ENCODE peak calls at places on chromosomes 6 and 20, in seven cellular contexts. J is small intestine, U is aorta, V is NCI-H2029, E is GM23338, X is cardiac fibroblast, I is left lung. P is an unnamed sample.

GRCh38 chr6:69098910-69099309 is 463.8 kb downstream of the ADGRB3 start:
- DNase-seq in I (no peak), U (no peak), E (peak; percentile 8), X (no peak), V (no peak), J (no peak), P (no peak)

GRCh38 chr6:130697661-130698535 is 129.3 kb upstream of the SMLR1 start:
- DNase-seq in J (peak; percentile 58), V (no peak), I (no peak), E (peak; percentile 79), U (no peak), X (peak; percentile 74), P (no peak)

GRCh38 chr6:79672631-79673065 is 41.5 kb downstream of the SH3BGRL2 start:
- DNase-seq in E (peak; percentile 66), V (no peak), I (no peak), J (peak; percentile 82), U (no peak), X (peak; percentile 63), P (no peak)

GRCh38 chr6:135088818-135089809 is 34.5 kb upstream of the HBS1L start:
- DNase-seq in X (peak; percentile 71), V (no peak), I (no peak), J (peak; percentile 24), U (no peak), E (peak; percentile 72), P (no peak)

GRCh38 chr20:38167851-38168760 is 3.0 kb upstream of the TGM2 start:
- DNase-seq in J (no peak), I (peak; percentile 88), U (peak; percentile 93), V (no peak), E (peak; percentile 56), X (peak; percentile 94), P (peak; percentile 99)

GRCh38 chr20:33687370-33687915 is 1.3 kb upstream of the E2F1 start:
- DNase-seq in J (no peak), I (no peak), U (no peak), X (peak; percentile 67), E (no peak), V (no peak), P (no peak)

GRCh38 chr6:6984585-6985366 is 123.0 kb upstream of the RREB1 start:
- DNase-seq in U (no peak), E (no peak), X (no peak), J (peak; percentile 62), I (no peak), V (no peak), P (no peak)

GRCh38 chr6:29976588-29977424 is 34.5 kb downstream of the HLA-A start:
- DNase-seq in X (peak; percentile 74), U (peak; percentile 92), V (peak; percentile 45), J (peak; percentile 85), I (peak; percentile 93), E (peak; percentile 85), P (peak; percentile 88)

GRCh38 chr6:44034931-44035345 is 92.3 kb downstream of the MRPL14 start:
- DNase-seq in J (no peak), E (no peak), U (peak; percentile 24), V (no peak), I (no peak), X (peak; percentile 48), P (peak; percentile 35)

GRCh38 chr20:62227977-62228958 is 8.2 kb upstream of the HRH3 start:
- DNase-seq in I (peak; percentile 57), V (peak; percentile 46), U (no peak), J (peak; percentile 44), X (no peak), E (peak; percentile 60), P (no peak)